ENCODE peak calls at places on chromosomes 16 and 17, in six cellular contexts. N is NCI-H2081; S is activated CD4-positive, CD25-positive, alpha-beta regulatory T cell treated with anti-CD3 and anti-CD28 coated beads, Interleukin-2, amount 50 U/mL, for 16 hours; Q is cardiac fibroblast; J is ELR; Z is activated T-cell treated with anti-CD3 and anti-CD28 coated beads, Interleukin-2, amount 50 U/mL, for 1 hour. T is an unnamed sample.

GRCh38 chr17:64343833-64344637 is 46.6 kb downstream of the PECAM1 start:
- DNase-seq in J (peak), S (no peak), N (peak), Z (no peak), Q (peak), T (peak)

GRCh38 chr16:57325458-57325857 is 33.1 kb upstream of the CCL22 start:
- DNase-seq in S (no peak), Z (no peak), N (no peak), Q (peak), J (peak), T (no peak)

GRCh38 chr16:69071036-69071435 is 34.4 kb upstream of the HAS3 start:
- DNase-seq in Z (no peak), S (no peak), J (no peak), Q (no peak), N (no peak), T (no peak)

GRCh38 chr17:44961921-44962350 is 6.2 kb downstream of the C1QL1 start:
- DNase-seq in N (peak), J (no peak), Z (no peak), Q (no peak), S (no peak), T (no peak)

GRCh38 chr16:76309639-76310335 is 32.6 kb downstream of the CNTNAP4 start:
- DNase-seq in S (no peak), Q (no peak), J (no peak), Z (no peak), N (no peak), T (no peak)

GRCh38 chr17:13562271-13562800 is 39.4 kb downstream of the HS3ST3A1 start:
- DNase-seq in S (no peak), J (peak), Q (peak), Z (no peak), N (no peak), T (peak)

GRCh38 chr17:31401456-31402254 is 10.2 kb downstream of the RAB11FIP4 start:
- DNase-seq in Q (no peak), Z (no peak), N (no peak), S (no peak), J (no peak), T (no peak)

GRCh38 chr16:8346291-8346690 is 244.0 kb downstream of the TMEM114 start:
- DNase-seq in Q (no peak), N (no peak), Z (no peak), S (no peak), J (no peak), T (no peak)

GRCh38 chr17:73588291-73589095 is 55.8 kb downstream of the SDK2 start:
- DNase-seq in J (no peak), Q (no peak), S (no peak), N (peak), Z (no peak), T (no peak)

GRCh38 chr17:1070411-1070810 is 73.5 kb downstream of the TIMM22 start:
- DNase-seq in J (no peak), N (no peak), Z (no peak), Q (no peak), S (no peak), T (no peak)

GRCh38 chr16:2325181-2325580 is 15.3 kb downstream of the ABCA3 start:
- DNase-seq in J (no peak), Z (no peak), Q (no peak), N (no peak), S (no peak), T (no peak)

GRCh38 chr17:68398731-68399637 is 58.3 kb downstream of the WIPI1 start:
- DNase-seq in Z (no peak), N (peak), J (peak), Q (peak), S (no peak), T (peak)